ENCODE peak calls at places on chromosome 11, in seven cellular contexts. T is GM19239; Z is mesenteric fat pad; E is stimulated activated CD4-positive, alpha-beta T cell treated with anti-CD3 and anti-CD28 coated beads, Interleukin-2, amount 100 ng/mL, for 48 hours; A is fibroblast of villous mesenchyme; O is cardiac muscle cell; R is uterus. H is an unnamed sample.

GRCh38 chr11:1744879-1745700 is 5.3 kb downstream of the IFITM10 start:
- DNase-seq in T (no peak), Z (no peak), E (no peak), A (no peak), O (no peak), R (no peak), H (no peak)

GRCh38 chr11:70456921-70457532 is 58.7 kb downstream of the CTTN start:
- DNase-seq in T (no peak), Z (no peak), E (no peak), A (peak), O (no peak), R (no peak), H (no peak)

GRCh38 chr11:76236092-76237026 is 30.1 kb upstream of the WNT11 start:
- DNase-seq in T (peak), Z (no peak), E (peak), A (peak), O (peak), R (no peak), H (peak)

GRCh38 chr11:95152878-95153856 is 63.5 kb downstream of the ENDOD1 start:
- DNase-seq in T (no peak), Z (no peak), E (no peak), A (no peak), O (no peak), R (no peak), H (no peak)

GRCh38 chr11:65558002-65558784 is at the start of gene LTBP3:
- DNase-seq in T (peak), Z (no peak), E (peak), A (peak), O (peak), R (peak), H (peak)

GRCh38 chr11:115051938-115052590 is 373.7 kb downstream of the NXPE2 start:
- DNase-seq in T (no peak), Z (no peak), E (no peak), A (no peak), O (no peak), R (no peak), H (no peak)

GRCh38 chr11:109971184-109971523 is 122.0 kb upstream of the ZC3H12C start:
- DNase-seq in T (no peak), Z (no peak), E (no peak), A (peak), O (peak), R (no peak), H (no peak)

GRCh38 chr11:5808500-5809121 is at the start of gene OR52N2:
- DNase-seq in T (no peak), Z (no peak), E (peak), A (peak), O (peak), R (peak), H (no peak)

GRCh38 chr11:86490582-86490981 is 115.9 kb downstream of the CCDC81 start:
- DNase-seq in T (no peak), Z (no peak), E (no peak), A (no peak), O (no peak), R (no peak), H (no peak)

GRCh38 chr11:119416606-119417580 is 6.1 kb downstream of the THY1 start:
- DNase-seq in T (no peak), Z (peak), E (no peak), A (peak), O (no peak), R (peak), H (no peak)

GRCh38 chr11:12086271-12087074 is 23.9 kb upstream of the MICAL2 start:
- DNase-seq in T (no peak), Z (no peak), E (no peak), A (peak), O (no peak), R (peak), H (no peak)

H was measured in GM12892.